ENCODE peak calls at places on chromosomes 2 and 18, in ten cellular contexts. G is IMR-90, Z is lower lobe of right lung, W is spleen, Q is Calu3, F is activated B cell treated with CpG ODN at 0.5 μM for 24 hours, X is left ventricle myocardium inferior, Y is upper lobe of right lung, C is pancreas, D is uterus. R is an unnamed sample.

GRCh38 chr18:79508565-79509535 is 113.1 kb downstream of the NFATC1 start:
- DNase-seq in G (no peak), Z (peak; percentile 59), W (peak; percentile 89), Q (no peak), F (peak; percentile 47), X (no peak), Y (peak; percentile 65), C (peak; percentile 54), D (peak; percentile 20), R (peak; percentile 88)

GRCh38 chr2:84526562-84526961 is 10.3 kb downstream of the DNAH6 start:
- DNase-seq in G (peak; percentile 23), Z (no peak), W (no peak), Q (no peak), F (no peak), X (no peak), Y (no peak), C (no peak), D (no peak), R (no peak)

GRCh38 chr2:165793779-165794519 is at the start of gene GALNT3:
- DNase-seq in G (no peak), Z (peak; percentile 94), W (peak; percentile 93), Q (peak; percentile 93), F (peak; percentile 58), X (no peak), Y (peak; percentile 97), C (peak; percentile 99), D (peak; percentile 14), R (peak; percentile 81)

GRCh38 chr2:159759577-159759976 is 38.4 kb downstream of the CD302 start:
- DNase-seq in G (no peak), Z (no peak), W (no peak), Q (no peak), F (no peak), X (no peak), Y (no peak), C (no peak), D (no peak), R (no peak)

GRCh38 chr2:234988491-234988890 is 36.7 kb downstream of the SH3BP4 start:
- DNase-seq in G (no peak), Z (no peak), W (no peak), Q (no peak), F (no peak), X (no peak), Y (no peak), C (no peak), D (no peak), R (no peak)

GRCh38 chr18:47975701-47976100 is 45.2 kb upstream of the SMAD2 start:
- DNase-seq in G (no peak), Z (no peak), W (no peak), Q (no peak), F (no peak), X (no peak), Y (no peak), C (no peak), D (no peak), R (no peak)

GRCh38 chr2:178069551-178069950 is 3.0 kb downstream of the PDE11A start:
- DNase-seq in G (no peak), Z (no peak), W (no peak), Q (no peak), F (no peak), X (no peak), Y (no peak), C (no peak), D (no peak), R (no peak)

GRCh38 chr2:54468643-54469042 is 12.5 kb downstream of the SPTBN1 start:
- DNase-seq in G (peak; percentile 54), Z (no peak), W (no peak), Q (no peak), F (no peak), X (no peak), Y (no peak), C (no peak), D (no peak), R (no peak)

GRCh38 chr2:12379143-12379542 is 337.6 kb upstream of the TRIB2 start:
- DNase-seq in G (no peak), Z (no peak), W (no peak), Q (no peak), F (no peak), X (no peak), Y (no peak), C (no peak), D (no peak), R (no peak)

GRCh38 chr2:73749314-73749713 is 12.2 kb upstream of the TPRKB start:
- DNase-seq in G (no peak), Z (no peak), W (no peak), Q (no peak), F (no peak), X (no peak), Y (no peak), C (no peak), D (no peak), R (no peak)

GRCh38 chr18:13464432-13465125 is 246.0 kb downstream of the LDLRAD4 start:
- DNase-seq in G (no peak), Z (peak; percentile 70), W (peak; percentile 92), Q (no peak), F (peak; percentile 54), X (peak; percentile 48), Y (peak; percentile 80), C (no peak), D (no peak), R (no peak)

GRCh38 chr2:205889073-205889472 is 196.9 kb downstream of the INO80D start:
- DNase-seq in G (peak; percentile 12), Z (no peak), W (no peak), Q (peak; percentile 17), F (no peak), X (no peak), Y (no peak), C (no peak), D (no peak), R (no peak)

GRCh38 chr2:177730792-177731191 is 338.2 kb downstream of the AGPS start:
- DNase-seq in G (no peak), Z (no peak), W (no peak), Q (no peak), F (no peak), X (no peak), Y (no peak), C (no peak), D (no peak), R (no peak)

GRCh38 chr18:59547691-59548182 is 149.5 kb downstream of the CCBE1 start:
- DNase-seq in G (peak; percentile 93), Z (no peak), W (no peak), Q (no peak), F (no peak), X (no peak), Y (no peak), C (no peak), D (no peak), R (no peak)

GRCh38 chr2:28360742-28361293 is 31.8 kb upstream of the FOSL2 start:
- DNase-seq in G (peak; percentile 87), Z (no peak), W (no peak), Q (no peak), F (no peak), X (peak; percentile 51), Y (no peak), C (no peak), D (no peak), R (no peak)

GRCh38 chr2:205771063-205771462 is 88.8 kb downstream of the NRP2 start:
- DNase-seq in G (peak; percentile 94), Z (no peak), W (no peak), Q (no peak), F (no peak), X (no peak), Y (no peak), C (no peak), D (no peak), R (no peak)

GRCh38 chr2:201707753-201708152 is 9.3 kb upstream of the MPP4 start:
- DNase-seq in G (peak; percentile 66), Z (no peak), W (no peak), Q (no peak), F (no peak), X (no peak), Y (no peak), C (no peak), D (no peak), R (no peak)
- TF ChIP-seq CTCF in G (peak; percentile 52), Z (no peak), W (no peak), Q (no peak), F (no peak), X (peak; percentile 11), Y (no peak), C (no peak), D (no peak), R (peak; percentile 78)

DNA sequence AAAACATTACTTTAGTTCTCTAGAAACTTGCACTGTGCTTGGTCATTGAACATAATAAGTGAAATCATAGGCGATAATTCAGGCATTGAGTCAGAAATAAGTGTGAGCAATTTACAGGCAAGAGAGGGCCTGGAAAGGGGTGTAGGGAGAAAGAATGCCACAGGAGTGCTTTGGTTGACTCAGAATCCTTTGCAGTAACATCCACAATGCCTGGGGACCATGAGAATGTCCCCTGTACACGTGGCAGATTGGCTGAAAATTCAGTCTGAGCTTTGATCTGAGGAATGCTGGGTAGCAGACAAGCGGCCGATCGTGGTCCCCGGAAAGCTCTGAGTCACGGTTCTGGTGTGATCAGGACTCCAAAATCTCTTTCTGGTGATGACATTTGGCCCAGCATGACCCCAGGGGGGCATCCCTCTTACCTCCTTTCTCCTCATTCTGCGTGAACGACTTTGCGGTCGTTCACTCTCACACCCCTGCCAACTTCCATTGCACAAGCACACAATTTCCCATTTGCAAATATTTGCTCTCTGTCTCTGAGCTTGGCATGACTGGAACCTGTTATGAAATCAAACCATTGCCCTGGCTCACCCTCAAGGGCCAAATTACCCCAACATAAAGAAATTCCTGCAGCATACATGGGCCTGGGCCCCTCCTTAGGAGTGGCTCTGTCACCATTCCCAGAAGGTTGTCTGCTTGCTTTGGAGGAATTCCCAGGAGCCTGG is 305.0 kb upstream of the EPAS1 start:
- DNase-seq in G (peak; percentile 66), Z (peak; percentile 61), W (no peak), Q (peak; percentile 39), F (no peak), X (no peak), Y (peak; percentile 73), C (no peak), D (no peak), R (no peak)
- TF ChIP-seq CTCF in G (no peak), Z (no peak), W (no peak), Q (no peak), F (no peak), X (no peak), Y (no peak), C (no peak), D (no peak), R (no peak)

GRCh38 chr18:26164571-26164970 is 30.9 kb downstream of the PSMA8 start:
- DNase-seq in G (no peak), Z (no peak), W (no peak), Q (no peak), F (no peak), X (no peak), Y (no peak), C (no peak), D (no peak), R (no peak)

GRCh38 chr18:26157326-26157725 is 23.7 kb downstream of the PSMA8 start:
- DNase-seq in G (no peak), Z (no peak), W (no peak), Q (no peak), F (no peak), X (no peak), Y (no peak), C (no peak), D (no peak), R (no peak)

GRCh38 chr18:26159353-26159752 is 25.7 kb downstream of the PSMA8 start:
- DNase-seq in G (no peak), Z (no peak), W (no peak), Q (no peak), F (no peak), X (no peak), Y (no peak), C (no peak), D (no peak), R (no peak)
- TF ChIP-seq CTCF in G (no peak), Z (no peak), W (peak; percentile 26), Q (no peak), F (no peak), X (peak; percentile 34), Y (no peak), C (peak; percentile 7), D (peak; percentile 9), R (peak; percentile 75)

GRCh38 chr2:219521066-219521880 is 7.0 kb downstream of the ASIC4 start:
- DNase-seq in G (peak; percentile 37), Z (no peak), W (peak; percentile 73), Q (peak; percentile 66), F (no peak), X (no peak), Y (no peak), C (peak; percentile 68), D (no peak), R (no peak)
- TF ChIP-seq CTCF in G (peak; percentile 70), Z (peak; percentile 41), W (peak; percentile 25), Q (peak; percentile 91), F (no peak), X (peak; percentile 68), Y (peak; percentile 40), C (peak; percentile 21), D (peak; percentile 63), R (peak; percentile 89)

R was measured in chondrocyte.